ENCODE peak calls at places on chromosomes 16 and 17, in four cellular contexts. X is H1, N is HCT116, E is HepG2. J is an unnamed sample.
A peak's percentile ranks its signal among the peaks of the same experiment; 100 is the strongest.

GRCh38 chr17:45785373-45786193 is 1.5 kb downstream of the CRHR1 start:
- DNase-seq in X (no peak), E (no peak), N (no peak), J (no peak)

GRCh38 chr17:21286771-21287702 is 2.5 kb downstream of the MAP2K3 start:
- DNase-seq in N (peak; percentile 12), E (peak; percentile 33), X (no peak), J (no peak)

GRCh38 chr17:65061621-65062020 is 5.1 kb upstream of the GNA13 start:
- DNase-seq in E (no peak), X (no peak), N (no peak), J (no peak)

GRCh38 chr16:54649846-54650245 is 280.8 kb upstream of the IRX5 start:
- DNase-seq in E (no peak), N (no peak), X (no peak), J (no peak)

GRCh38 chr16:20866161-20866772 is 33.9 kb downstream of the DCUN1D3 start:
- DNase-seq in N (peak; percentile 78), E (peak; percentile 55), X (no peak), J (peak; percentile 53)

GRCh38 chr16:12542818-12543699 is 260.6 kb downstream of the CPPED1 start:
- DNase-seq in E (no peak), N (no peak), X (no peak), J (no peak)

GRCh38 chr16:19595043-19595767 is 39.7 kb downstream of the VPS35L start:
- DNase-seq in X (no peak), N (no peak), E (no peak), J (no peak)

GRCh38 chr17:41003926-41004325 is 4.2 kb upstream of the KRTAP3-2 start:
- DNase-seq in E (no peak), X (no peak), N (no peak), J (no peak)

GRCh38 chr16:22291860-22292692 is 5.1 kb upstream of the POLR3E start:
- DNase-seq in E (no peak), N (no peak), X (no peak), J (peak; percentile 51)

GRCh38 chr16:77965346-77965745 is 57.0 kb upstream of the CLEC3A start:
- DNase-seq in X (no peak), N (no peak), E (no peak), J (no peak)

GRCh38 chr17:7716901-7717755 is at the start of gene DNAH2:
- DNase-seq in E (peak; percentile 60), X (peak; percentile 91), N (peak; percentile 89), J (peak; percentile 84)

GRCh38 chr16:23131841-23132576 is 17.2 kb downstream of the USP31 start:
- DNase-seq in E (no peak), N (no peak), X (no peak), J (no peak)

GRCh38 chr16:1043831-1044514 is 28.6 kb upstream of the SSTR5 start:
- DNase-seq in N (no peak), X (no peak), E (no peak), J (no peak)

GRCh38 chr16:972316-973002 is 1.7 kb upstream of the LMF1 start:
- DNase-seq in E (peak; percentile 85), N (no peak), X (no peak), J (no peak)

GRCh38 chr17:60103957-60104356 is 25.2 kb upstream of the HEATR6 start:
- DNase-seq in X (no peak), N (no peak), E (no peak), J (no peak)

GRCh38 chr17:410674-411401 is 58.2 kb upstream of the RPH3AL start:
- DNase-seq in X (no peak), N (no peak), E (no peak), J (peak; percentile 22)
- TF ChIP-seq JUND in X (no peak), N (no peak), E (no peak), J (no peak)

GRCh38 chr16:24820522-24820921 is 25.2 kb upstream of the SLC5A11 start:
- DNase-seq in X (no peak), E (no peak), N (no peak), J (no peak)
- TF ChIP-seq FOSL1 in X (no peak), E (no peak), N (no peak), J (no peak)

GRCh38 chr17:81832608-81833159 is 407 bp downstream of the MCRIP1 start:
- DNase-seq in E (no peak), X (no peak), N (no peak), J (peak; percentile 43)
- TF ChIP-seq JUND in E (no peak), X (no peak), N (no peak), J (no peak)

GRCh38 chr17:75086496-75087181 is 1.1 kb upstream of the SLC16A5 start:
- DNase-seq in E (peak; percentile 87), N (no peak), X (no peak), J (no peak)
- TF ChIP-seq FOSL1 in E (no peak), N (no peak), X (no peak), J (no peak)

GRCh38 chr16:2500634-2500936 is 13.2 kb upstream of the ATP6V0C start:
- DNase-seq in N (no peak), X (no peak), E (no peak), J (no peak)

GRCh38 chr16:2500937-2501750 is 12.6 kb upstream of the ATP6V0C start:
- DNase-seq in N (no peak), E (peak; percentile 64), X (peak; percentile 77), J (peak; percentile 85)

GRCh38 chr16:2499454-2499853 is 14.3 kb upstream of the ATP6V0C start:
- DNase-seq in E (no peak), X (no peak), N (no peak), J (no peak)

GRCh38 chr16:2499890-2500633 is 13.7 kb upstream of the ATP6V0C start:
- DNase-seq in X (no peak), E (no peak), N (no peak), J (no peak)

DNA sequence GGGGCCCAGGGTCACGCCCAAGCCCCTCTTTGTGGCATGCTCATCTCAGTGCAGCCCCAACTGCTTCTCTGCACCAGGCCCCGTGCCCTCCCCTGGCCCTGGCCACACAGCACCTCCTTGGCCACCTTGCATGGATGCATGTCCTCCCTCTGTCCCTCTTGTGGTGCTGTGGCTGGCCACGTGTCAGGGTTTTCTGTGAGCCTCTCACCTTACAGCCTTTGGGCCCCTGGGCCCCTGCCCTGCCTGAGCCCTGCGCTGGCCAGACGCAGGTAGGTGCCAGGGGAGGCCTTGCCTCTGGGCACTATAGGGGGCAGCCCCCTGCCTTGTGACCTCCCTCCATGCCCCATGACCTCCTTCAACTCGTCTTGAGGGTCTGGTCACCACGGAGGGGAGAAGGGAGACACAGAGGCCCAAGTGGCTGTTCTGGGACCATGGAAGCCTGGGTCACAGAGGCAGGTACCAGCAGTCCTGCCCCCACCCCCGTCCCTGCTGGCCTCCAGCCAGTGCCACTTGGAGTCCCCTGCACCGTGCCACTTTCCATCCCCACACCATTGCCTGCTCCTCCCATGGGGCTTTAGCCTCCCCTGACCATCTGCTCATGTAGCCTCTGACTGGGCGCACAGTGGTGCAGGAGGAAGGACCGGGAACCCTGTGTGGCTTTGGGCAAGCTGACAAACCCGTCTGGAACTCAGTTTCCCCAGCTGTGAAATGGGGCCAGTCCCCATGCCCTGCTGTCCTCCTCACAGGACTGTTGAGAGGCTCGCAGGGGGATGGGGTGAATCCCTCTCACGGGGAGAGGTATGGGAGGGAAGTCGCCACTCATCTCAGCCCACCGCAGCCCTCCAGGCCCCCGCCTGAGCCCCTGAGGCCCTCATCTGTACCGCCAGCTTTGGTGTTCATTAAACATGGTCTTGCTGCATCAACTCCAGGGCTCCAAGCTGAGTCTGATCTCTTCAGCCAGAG is 11.5 kb upstream of the ATP6V0C start:
- DNase-seq in E (no peak), N (no peak), X (no peak), J (no peak)
- TF ChIP-seq JUND in E (no peak), N (no peak), X (no peak), J (no peak)

GRCh38 chr16:76941091-76941490 is 249.9 kb upstream of the MON1B start:
- DNase-seq in X (no peak), N (no peak), E (no peak), J (no peak)
- TF ChIP-seq FOSL1 in X (no peak), N (no peak), E (no peak), J (no peak)

GRCh38 chr17:57551321-57552079 is 193.6 kb downstream of the CCDC182 start:
- DNase-seq in E (no peak), N (no peak), X (no peak), J (no peak)
- TF ChIP-seq JUND in E (no peak), N (no peak), X (no peak), J (no peak)

DNA sequence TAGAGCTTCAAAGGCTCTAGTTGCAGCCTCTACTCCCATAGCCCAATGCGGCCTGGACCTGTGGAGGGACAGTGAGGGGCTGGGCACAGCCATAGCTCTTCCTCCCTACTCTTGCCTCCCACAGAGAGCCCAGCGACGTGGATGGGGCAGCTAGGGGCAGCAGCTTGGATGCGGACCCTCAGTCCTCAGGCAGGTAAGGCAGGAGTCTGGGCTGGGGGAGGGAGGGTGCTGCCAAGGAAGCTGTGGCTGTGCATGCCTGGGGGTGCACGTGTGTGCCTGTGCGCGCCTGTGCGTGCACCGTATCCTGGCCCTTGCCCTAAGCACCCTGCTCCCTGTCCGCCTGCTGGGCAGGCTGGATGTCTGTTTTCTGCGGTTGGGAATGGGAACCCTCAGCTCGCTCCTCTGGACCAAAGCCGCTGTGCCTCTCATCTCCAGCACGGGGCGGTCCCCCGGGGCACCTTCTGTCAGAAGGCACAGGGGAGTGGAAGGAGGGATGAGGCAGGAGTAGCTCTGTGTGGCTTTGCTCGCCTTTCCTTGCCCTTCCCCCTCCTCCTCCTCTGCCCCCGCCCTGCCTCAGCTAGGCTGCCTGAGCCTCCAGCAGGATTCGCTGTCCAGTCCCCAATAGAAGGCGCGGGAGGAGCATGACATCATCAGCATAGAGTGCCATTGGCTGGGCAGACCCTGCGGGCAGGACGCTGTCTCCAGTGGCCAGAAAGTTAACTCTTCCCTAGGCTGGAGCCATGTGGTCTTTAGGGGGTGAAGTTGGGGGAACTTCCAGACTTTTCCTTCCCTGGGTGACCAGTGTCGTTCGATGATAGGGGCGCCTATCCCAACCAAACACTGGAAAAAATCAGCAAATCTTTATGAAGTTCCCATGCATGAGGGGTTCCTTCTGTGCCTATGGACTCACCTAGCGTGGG is 797 bp downstream of the PRCD start:
- DNase-seq in N (peak; percentile 93), E (peak; percentile 73), X (peak; percentile 92), J (peak; percentile 98)
- TF ChIP-seq FOSL1 in N (no peak), E (no peak), X (no peak), J (no peak)

DNA sequence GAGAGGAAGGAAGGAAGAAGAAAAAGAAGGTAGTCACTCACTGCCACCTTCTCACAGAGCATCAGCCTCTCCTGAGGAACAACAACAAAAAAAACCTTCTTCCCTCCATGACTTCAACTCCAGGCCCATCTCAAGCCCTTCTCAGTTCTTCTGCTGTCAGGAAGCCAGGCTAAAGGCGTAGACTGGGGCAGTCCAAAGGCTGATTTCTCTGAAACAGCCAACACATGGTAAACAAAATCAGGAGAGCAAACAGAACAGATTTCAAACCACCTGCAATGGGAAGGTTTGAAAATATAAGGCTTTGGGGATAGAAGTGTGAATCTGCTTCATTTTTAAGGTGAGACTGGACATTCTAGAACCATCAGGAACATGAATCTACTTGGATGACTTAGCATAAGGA is 157.3 kb upstream of the DNAH9 start:
- DNase-seq in E (no peak), N (no peak), X (no peak), J (no peak)
- TF ChIP-seq JUND in E (no peak), N (no peak), X (no peak), J (no peak)

J was measured in K562.